ENCODE peak calls at places on chromosomes 3 and 15, in four cellular contexts. J is HCT116, N is stomach, U is spleen. P is an unnamed sample.

GRCh38 chr3:45923755-45924154 is 19.5 kb upstream of the CXCR6 start:
- DNase-seq in J (peak; percentile 6), N (no peak), U (no peak), P (peak; percentile 44)

GRCh38 chr3:182879031-182879611 is 85.8 kb downstream of the ATP11B start:
- DNase-seq in J (no peak), U (no peak), N (no peak), P (no peak)

GRCh38 chr15:67013696-67014095 is 51.7 kb upstream of the SMAD3 start:
- DNase-seq in U (no peak), J (no peak), N (no peak), P (no peak)

GRCh38 chr15:77584201-77584600 is 48.5 kb downstream of the LINGO1 start:
- DNase-seq in J (no peak), U (no peak), N (no peak), P (no peak)

GRCh38 chr3:28012830-28013229 is 228.6 kb upstream of the CMC1 start:
- DNase-seq in U (no peak), N (no peak), J (no peak), P (no peak)

GRCh38 chr15:100873029-100873677 is 6.5 kb upstream of the ALDH1A3 start:
- DNase-seq in N (peak; percentile 71), U (no peak), J (peak; percentile 83), P (peak; percentile 68)

GRCh38 chr3:23096041-23096440 is 107.1 kb upstream of the UBE2E2 start:
- DNase-seq in J (no peak), U (no peak), N (no peak), P (no peak)

GRCh38 chr3:85681906-85682305 is 723.1 kb downstream of the CADM2 start:
- DNase-seq in N (no peak), J (no peak), U (no peak), P (no peak)

DNA sequence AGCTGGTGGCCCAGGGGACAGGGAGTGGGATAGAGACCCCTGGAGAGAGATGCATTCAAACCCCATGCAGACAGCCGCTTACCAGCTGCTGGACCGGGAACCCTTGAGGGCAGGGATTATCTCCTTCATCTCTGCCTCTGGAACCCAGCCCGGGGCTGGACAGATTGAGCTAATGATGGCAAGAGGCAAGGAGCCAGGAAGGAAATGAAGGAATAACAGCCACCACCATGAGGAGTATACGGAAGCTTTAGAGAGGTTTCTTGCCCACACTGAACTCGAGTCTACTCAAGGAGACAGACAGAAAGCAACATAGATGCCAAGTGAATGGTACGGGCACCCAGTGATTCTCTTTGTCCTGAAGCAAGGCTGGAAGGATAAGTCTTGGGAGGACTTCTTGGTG is 23.2 kb downstream of the HAPLN3 start:
- DNase-seq in N (no peak), J (no peak), U (no peak), P (no peak)
- TF ChIP-seq POLR2A in N (no peak), J (no peak), U (no peak), P (no peak)

DNA sequence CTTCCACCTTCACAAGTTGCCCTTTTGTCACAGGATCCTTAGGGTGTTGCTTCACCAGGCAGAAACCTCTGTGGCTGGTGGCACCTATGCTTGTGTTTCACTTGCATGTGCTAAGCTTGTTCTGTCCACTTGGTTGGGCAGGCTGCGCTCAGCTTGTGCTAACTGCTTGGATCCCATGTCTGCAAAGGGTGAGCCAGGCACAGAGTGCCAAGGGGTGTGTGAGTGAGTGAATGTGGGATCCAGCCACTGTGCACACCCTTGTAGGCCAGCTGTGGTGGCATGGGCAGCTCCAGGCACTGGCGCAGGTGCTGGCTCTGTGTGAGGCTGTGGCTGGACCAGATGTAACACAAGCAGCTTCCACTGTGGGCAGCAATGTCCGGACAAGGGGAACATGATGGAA is 728.7 kb upstream of the ROBO1 start:
- DNase-seq in N (no peak), J (no peak), U (no peak), P (no peak)
- TF ChIP-seq POLR2A in N (no peak), J (no peak), U (no peak), P (no peak)

GRCh38 chr15:74933573-74933972 is 4.3 kb downstream of the COX5A start:
- DNase-seq in J (no peak), N (no peak), U (no peak), P (no peak)

GRCh38 chr15:74937226-74937601 is 659 bp downstream of the COX5A start:
- DNase-seq in U (no peak), N (no peak), J (no peak), P (no peak)

GRCh38 chr15:74937602-74938371 is at the start of gene COX5A:
- DNase-seq in N (peak; percentile 95), J (peak; percentile 91), U (peak; percentile 98), P (peak; percentile 76)
- TF ChIP-seq POLR2A in N (peak; percentile 76), J (peak; percentile 76), U (peak; percentile 2), P (peak; percentile 96)

DNA sequence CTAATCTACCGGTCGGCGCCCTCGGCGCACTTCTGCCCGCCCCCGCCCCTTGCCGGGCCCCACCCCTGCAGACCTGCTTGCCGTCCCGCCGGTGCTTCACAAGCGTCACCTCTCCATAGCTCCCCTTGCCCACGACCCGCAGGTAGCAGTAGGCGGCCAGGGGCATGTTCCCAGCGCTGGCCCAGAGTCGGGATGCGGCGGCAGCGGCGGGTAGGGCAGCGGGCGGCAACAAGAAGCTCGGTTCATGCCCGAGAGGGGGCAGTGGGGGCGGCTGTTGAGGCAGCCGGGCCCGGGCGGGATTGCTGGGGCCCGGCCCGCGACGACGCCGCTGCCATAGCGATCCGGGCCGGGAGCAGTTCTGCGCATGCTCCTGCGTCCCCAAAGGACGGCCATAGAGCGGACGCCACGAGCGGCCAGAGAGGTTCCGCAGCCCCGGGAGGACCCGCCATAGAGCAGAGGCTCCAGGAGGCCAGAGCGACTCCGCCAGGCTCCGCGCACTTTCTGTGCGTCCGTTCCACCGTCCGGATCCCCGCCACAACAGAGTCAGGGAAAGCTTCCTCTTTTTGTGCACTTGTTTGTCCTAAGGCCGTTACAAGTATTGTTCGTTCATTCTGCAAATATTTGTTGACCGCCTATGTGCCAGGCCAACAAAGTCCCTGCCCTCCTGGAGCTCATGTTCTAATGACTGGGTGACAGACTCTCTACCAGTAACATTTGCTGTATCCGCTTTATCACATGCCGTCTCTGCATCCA is at the start of gene NEK4:
- DNase-seq in U (peak; percentile 98), J (peak; percentile 74), N (peak; percentile 95), P (peak; percentile 93)
- TF ChIP-seq POLR2A in U (no peak), J (peak; percentile 98), N (peak; percentile 31), P (peak; percentile 69)

GRCh38 chr15:74387988-74388955 is 20.8 kb upstream of the CYP11A1 start:
- DNase-seq in N (no peak), J (no peak), U (peak; percentile 76), P (no peak)

GRCh38 chr15:74387141-74387541 is 19.7 kb upstream of the CYP11A1 start:
- DNase-seq in J (no peak), N (no peak), U (peak; percentile 83), P (no peak)

GRCh38 chr15:74391604-74392401 is 24.4 kb upstream of the CYP11A1 start:
- DNase-seq in U (no peak), J (no peak), N (no peak), P (no peak)

GRCh38 chr15:74390552-74391288 is 23.3 kb upstream of the CYP11A1 start:
- DNase-seq in N (no peak), U (no peak), J (no peak), P (no peak)

GRCh38 chr15:74389115-74390048 is 21.9 kb upstream of the CYP11A1 start:
- DNase-seq in U (no peak), J (no peak), N (no peak), P (no peak)
- TF ChIP-seq POLR2A in U (no peak), J (no peak), N (no peak), P (no peak)

GRCh38 chr3:126180477-126181397 is at the start of gene ALDH1L1:
- DNase-seq in N (peak; percentile 31), U (no peak), J (no peak), P (no peak)
- TF ChIP-seq POLR2A in N (no peak), U (no peak), J (no peak), P (no peak)

GRCh38 chr15:68609618-68610017 is 30.8 kb downstream of the CORO2B start:
- DNase-seq in N (no peak), U (no peak), J (no peak), P (no peak)
- TF ChIP-seq POLR2A in N (no peak), U (no peak), J (no peak), P (no peak)